ENCODE peak calls at places on chromosome 14, in four cellular contexts. F is H9, X is neuronal stem cell, T is IMR-90. Y is an unnamed sample.

GRCh38 chr14:65501328-65501727 is 88.8 kb downstream of the FUT8 start:
- DNase-seq in X (no peak), F (no peak), T (no peak), Y (no peak)

GRCh38 chr14:20684662-20685456 is 499 bp downstream of the RNASE4 start:
- DNase-seq in F (peak), X (no peak), T (peak), Y (peak)

GRCh38 chr14:103867523-103867953 is 20.2 kb upstream of the PPP1R13B start:
- DNase-seq in T (no peak), F (peak), X (no peak), Y (no peak)

GRCh38 chr14:56633544-56633943 is 53.9 kb downstream of the TMEM260 start:
- DNase-seq in T (peak), X (no peak), F (no peak), Y (no peak)

GRCh38 chr14:28779416-28779941 is 12.9 kb downstream of the FOXG1 start:
- DNase-seq in T (no peak), F (no peak), X (no peak), Y (no peak)

GRCh38 chr14:54285030-54285429 is 111.8 kb upstream of the CDKN3 start:
- DNase-seq in F (no peak), X (no peak), T (no peak), Y (no peak)

GRCh38 chr14:94382684-94383663 is 5.4 kb downstream of the SERPINA1 start:
- DNase-seq in X (no peak), T (no peak), F (no peak), Y (no peak)

GRCh38 chr14:68879321-68879781 is 86.5 kb upstream of the ZFP36L1 start:
- DNase-seq in X (no peak), F (no peak), T (no peak), Y (no peak)

GRCh38 chr14:81384900-81385299 is 15.2 kb downstream of the STON2 start:
- DNase-seq in T (no peak), X (no peak), F (no peak), Y (no peak)

GRCh38 chr14:22549981-22550670 is 38.9 kb downstream of the DAD1 start:
- DNase-seq in X (no peak), T (peak), F (no peak), Y (no peak)

GRCh38 chr14:77024171-77024627 is 4.3 kb downstream of the IRF2BPL start:
- DNase-seq in F (peak), T (peak), X (no peak), Y (peak)

GRCh38 chr14:71169028-71169427 is 261.8 kb downstream of the PCNX1 start:
- DNase-seq in X (no peak), T (no peak), F (no peak), Y (no peak)

GRCh38 chr14:103070971-103071542 is 13.0 kb upstream of the LBHD2 start:
- DNase-seq in T (no peak), F (no peak), X (no peak), Y (peak)

GRCh38 chr14:68790656-68791077 is 2.2 kb downstream of the ZFP36L1 start:
- DNase-seq in X (no peak), F (no peak), T (no peak), Y (peak)

GRCh38 chr14:36767603-36768281 is 106.1 kb downstream of the PAX9 start:
- DNase-seq in F (no peak), T (no peak), X (no peak), Y (peak)

GRCh38 chr14:25231006-25231405 is 181.1 kb upstream of the STXBP6 start:
- DNase-seq in T (no peak), X (no peak), F (no peak), Y (no peak)

GRCh38 chr14:34872822-34873590 is 2.2 kb downstream of the BAZ1A start:
- DNase-seq in T (peak), F (peak), X (peak), Y (peak)

GRCh38 chr14:95043314-95043713 is 114.0 kb downstream of the DICER1 start:
- DNase-seq in F (peak), T (no peak), X (no peak), Y (no peak)

GRCh38 chr14:64714432-64715025 is 10.3 kb downstream of the PLEKHG3 start:
- DNase-seq in X (no peak), F (no peak), T (no peak), Y (no peak)

GRCh38 chr14:53128706-53129105 is 24.4 kb downstream of the DDHD1 start:
- DNase-seq in T (no peak), F (no peak), X (no peak), Y (no peak)

GRCh38 chr14:91261115-91261514 is 16.6 kb upstream of the GPR68 start:
- DNase-seq in F (no peak), X (no peak), T (no peak), Y (no peak)

GRCh38 chr14:45177081-45177480 is 41.4 kb downstream of the FANCM start:
- DNase-seq in X (no peak), F (no peak), T (peak), Y (no peak)

GRCh38 chr14:91906374-91906773 is 39.0 kb upstream of the TC2N start:
- DNase-seq in F (no peak), X (no peak), T (no peak), Y (no peak)

GRCh38 chr14:65472189-65472588 is 59.7 kb downstream of the FUT8 start:
- DNase-seq in X (no peak), T (no peak), F (peak), Y (no peak)

GRCh38 chr14:68359862-68360552 is 432.9 kb downstream of the ZFP36L1 start:
- DNase-seq in F (no peak), X (no peak), T (no peak), Y (no peak)

GRCh38 chr14:101076451-101077220 is 173.1 kb upstream of the RTL1 start:
- DNase-seq in T (no peak), F (no peak), X (no peak), Y (no peak)

GRCh38 chr14:101075801-101076413 is 172.4 kb upstream of the RTL1 start:
- DNase-seq in X (no peak), T (no peak), F (no peak), Y (no peak)

GRCh38 chr14:101074124-101075024 is 170.9 kb upstream of the RTL1 start:
- DNase-seq in X (no peak), T (no peak), F (no peak), Y (no peak)

GRCh38 chr14:101073598-101073965 is 170.1 kb upstream of the RTL1 start:
- DNase-seq in T (no peak), F (no peak), X (no peak), Y (no peak)

DNA sequence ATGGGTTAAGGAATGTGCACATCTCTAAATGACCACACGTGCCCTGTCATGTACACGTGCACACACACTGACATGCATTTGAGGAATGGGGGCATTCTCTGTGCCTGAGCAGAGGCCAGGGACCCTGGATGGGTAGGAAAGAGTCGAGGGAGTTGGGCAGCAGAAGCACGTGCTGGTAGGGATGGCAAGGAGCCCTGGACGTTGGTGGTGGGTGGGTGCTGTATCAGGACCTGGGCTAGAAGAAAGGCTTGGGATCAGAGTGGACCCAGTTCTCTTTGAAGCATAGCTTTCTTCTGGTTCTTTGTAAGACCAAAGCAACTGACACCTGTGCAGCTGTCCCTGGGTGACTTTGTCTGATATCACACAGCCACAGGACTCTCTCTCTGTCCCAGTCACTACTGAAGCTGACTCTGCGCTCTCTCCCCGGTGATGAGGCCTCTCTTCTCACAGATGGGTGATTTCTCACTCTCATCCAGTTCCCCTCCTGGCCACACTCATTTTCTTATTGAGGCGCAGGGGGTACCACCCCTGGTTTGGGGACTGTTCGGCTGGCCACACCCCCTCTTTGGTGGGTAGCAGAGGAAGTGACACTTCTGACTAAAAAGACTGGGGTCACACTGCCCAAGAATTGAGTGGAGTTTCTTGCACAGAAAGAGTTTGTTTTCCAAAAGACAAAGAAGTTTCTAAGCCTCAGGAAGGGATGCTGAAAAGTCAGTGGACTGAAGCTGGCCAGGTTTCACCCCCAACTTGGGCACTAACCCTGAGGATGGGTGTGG is 171.7 kb upstream of the RTL1 start:
- DNase-seq in F (no peak), T (no peak), X (no peak), Y (no peak)
- H3K18ac ChIP-seq in F (no peak), T (no peak), X (peak), Y (no peak)

DNA sequence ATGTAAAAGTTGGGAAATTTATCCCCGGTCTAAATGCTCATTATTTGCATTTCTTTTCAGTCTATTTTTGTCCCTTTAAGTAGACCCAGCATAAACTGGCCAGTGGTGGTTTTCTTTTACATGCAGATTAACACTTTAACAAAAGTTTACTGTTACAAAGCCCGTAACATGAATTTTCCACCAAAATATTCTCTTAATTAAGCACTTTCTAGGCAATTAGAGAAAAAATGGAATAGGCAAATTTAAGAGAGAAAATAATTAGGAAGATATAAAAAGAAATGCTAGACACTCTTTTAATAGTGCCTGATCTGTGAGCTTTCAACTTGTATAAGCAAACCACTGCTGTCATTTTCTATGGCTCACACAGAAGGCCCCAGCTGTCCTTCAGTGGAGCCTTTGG is 898.9 kb upstream of the SEL1L start:
- DNase-seq in X (no peak), T (no peak), F (no peak), Y (no peak)
- H3K18ac ChIP-seq in X (no peak), T (no peak), F (no peak), Y (no peak)

DNA sequence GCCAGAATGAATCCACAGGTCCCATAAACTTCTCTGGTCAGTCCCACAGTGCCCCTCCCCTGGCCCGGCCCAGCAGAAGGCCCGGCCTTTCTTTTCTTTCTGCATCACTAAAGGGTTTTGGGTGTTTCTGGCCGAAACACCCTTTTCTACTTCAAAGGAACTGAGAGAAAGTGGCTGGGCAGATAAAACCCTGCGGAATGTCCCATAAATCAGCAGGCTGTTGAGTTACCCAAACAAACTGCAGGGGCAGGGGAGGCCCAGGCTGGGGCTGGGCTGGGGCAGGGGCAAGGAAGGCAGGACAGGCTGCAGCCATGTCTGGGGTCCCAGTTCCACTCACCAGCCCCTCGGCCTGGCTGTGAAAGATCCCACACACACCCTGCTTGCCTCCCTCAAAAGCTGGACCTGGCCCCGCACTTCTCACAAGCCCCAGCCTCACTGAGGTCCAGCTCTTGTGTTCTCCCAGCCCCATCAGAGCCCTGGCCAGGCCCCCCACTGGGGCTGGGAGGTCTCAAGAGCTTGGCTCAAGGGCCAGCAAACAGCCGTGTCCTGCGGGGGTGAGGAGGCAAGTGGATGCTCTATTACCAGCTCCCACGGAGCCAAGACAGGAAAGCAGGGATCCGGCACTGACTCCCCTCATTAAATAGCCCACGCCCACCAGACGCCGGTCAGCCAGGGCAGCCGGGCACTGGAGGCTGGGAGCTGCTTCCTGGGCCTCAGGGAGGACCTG is 41.9 kb downstream of the CCNK start:
- DNase-seq in F (no peak), X (peak), T (peak), Y (no peak)
- H3K18ac ChIP-seq in F (no peak), X (peak), T (peak), Y (peak)

GRCh38 chr14:50943261-50943942 is 881 bp downstream of the PYGL start:
- DNase-seq in F (peak), T (peak), X (peak), Y (peak)
- H3K18ac ChIP-seq in F (no peak), T (peak), X (peak), Y (peak)

DNA sequence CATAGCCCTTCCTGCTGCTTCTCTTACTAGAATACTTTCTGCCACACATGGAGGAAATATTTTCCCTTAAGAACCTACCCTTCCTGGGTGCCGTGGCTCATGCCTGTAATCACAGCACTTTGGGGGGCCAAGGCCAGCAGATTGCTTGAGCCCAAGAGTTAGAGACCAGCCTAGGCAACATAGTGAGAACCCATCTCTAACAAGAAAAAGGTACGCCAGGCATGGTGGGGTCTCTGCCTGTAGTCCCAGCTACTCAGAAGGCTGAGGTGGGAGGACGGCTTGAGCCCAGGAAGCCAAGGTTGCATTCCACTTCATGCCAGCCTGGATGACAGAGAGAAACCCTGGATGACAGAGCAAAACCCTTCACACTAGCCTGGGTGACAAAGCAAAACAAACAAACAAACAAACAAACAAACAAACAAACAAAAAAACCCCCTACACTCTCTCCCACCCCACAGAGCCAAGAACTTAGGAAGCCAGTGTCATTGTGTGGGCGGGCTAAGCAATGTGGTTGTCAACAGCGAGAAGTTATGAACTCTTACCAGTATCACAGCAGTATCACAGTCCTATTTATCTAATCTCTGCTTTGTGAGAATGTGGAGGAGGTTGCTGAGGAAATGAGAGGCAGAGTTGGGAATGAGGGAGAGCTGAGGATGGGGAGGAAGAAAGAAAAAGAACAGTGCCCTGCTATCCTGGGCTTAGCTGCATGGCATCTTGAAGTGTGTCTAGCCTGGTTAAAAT is 53.8 kb upstream of the CLEC14A start:
- DNase-seq in F (peak), T (no peak), X (no peak), Y (no peak)
- H3K18ac ChIP-seq in F (no peak), T (no peak), X (no peak), Y (no peak)